ENCODE peak calls at places on chromosomes 3 and 15, in eight cellular contexts. One of them, this sample, is unnamed.

GRCh38 chr3:122299872-122300460 is 25.1 kb upstream of the CSTA start:
- DNase-seq in fibroblast of lung: no peak
- DNase-seq in colonic mucosa: peak; percentile 40
- DNase-seq in adrenal gland: no peak
- DNase-seq in brain microvascular endothelial cell: peak; percentile 47
- DNase-seq in uterus: no peak
- DNase-seq in spleen: no peak
- DNase-seq in neural progenitor cell: peak; percentile 38
- DNase-seq in this sample: no peak

GRCh38 chr3:101521251-101521701 is 8.3 kb upstream of the SENP7 start:
- DNase-seq in fibroblast of lung: no peak
- DNase-seq in colonic mucosa: no peak
- DNase-seq in adrenal gland: no peak
- DNase-seq in brain microvascular endothelial cell: no peak
- DNase-seq in uterus: no peak
- DNase-seq in spleen: no peak
- DNase-seq in neural progenitor cell: no peak
- DNase-seq in this sample: no peak

GRCh38 chr15:90845201-90845949 is 23.0 kb upstream of the FURIN start:
- DNase-seq in fibroblast of lung: peak; percentile 87
- DNase-seq in colonic mucosa: no peak
- DNase-seq in adrenal gland: peak; percentile 33
- DNase-seq in brain microvascular endothelial cell: peak; percentile 81
- DNase-seq in uterus: no peak
- DNase-seq in spleen: peak; percentile 81
- DNase-seq in neural progenitor cell: no peak
- DNase-seq in this sample: no peak

GRCh38 chr3:32431481-32431880 is 39.8 kb downstream of the CMTM7 start:
- DNase-seq in fibroblast of lung: no peak
- DNase-seq in colonic mucosa: peak; percentile 7
- DNase-seq in adrenal gland: no peak
- DNase-seq in brain microvascular endothelial cell: no peak
- DNase-seq in uterus: no peak
- DNase-seq in spleen: no peak
- DNase-seq in neural progenitor cell: no peak
- DNase-seq in this sample: peak; percentile 68

GRCh38 chr3:184015381-184016019 is 2.2 kb downstream of the ABCC5 start:
- DNase-seq in fibroblast of lung: no peak
- DNase-seq in colonic mucosa: no peak
- DNase-seq in adrenal gland: no peak
- DNase-seq in brain microvascular endothelial cell: no peak
- DNase-seq in uterus: no peak
- DNase-seq in spleen: no peak
- DNase-seq in neural progenitor cell: no peak
- DNase-seq in this sample: no peak

GRCh38 chr15:70251246-70251990 is 153.7 kb upstream of the TLE3 start:
- DNase-seq in fibroblast of lung: no peak
- DNase-seq in colonic mucosa: no peak
- DNase-seq in adrenal gland: no peak
- DNase-seq in brain microvascular endothelial cell: no peak
- DNase-seq in uterus: no peak
- DNase-seq in spleen: peak; percentile 69
- DNase-seq in neural progenitor cell: no peak
- DNase-seq in this sample: no peak

GRCh38 chr3:184155644-184156521 is 706 bp downstream of the DVL3 start:
- DNase-seq in fibroblast of lung: peak; percentile 42
- DNase-seq in colonic mucosa: peak; percentile 50
- DNase-seq in adrenal gland: peak; percentile 51
- DNase-seq in brain microvascular endothelial cell: no peak
- DNase-seq in uterus: no peak
- DNase-seq in spleen: peak; percentile 90
- DNase-seq in neural progenitor cell: peak; percentile 62
- DNase-seq in this sample: no peak

GRCh38 chr3:42843730-42844713 is 31.7 kb downstream of the CYP8B1 start:
- DNase-seq in fibroblast of lung: no peak
- DNase-seq in colonic mucosa: no peak
- DNase-seq in adrenal gland: peak; percentile 51
- DNase-seq in brain microvascular endothelial cell: no peak
- DNase-seq in uterus: peak; percentile 40
- DNase-seq in spleen: no peak
- DNase-seq in neural progenitor cell: no peak
- DNase-seq in this sample: no peak

GRCh38 chr3:35437381-35437780 is 201.9 kb upstream of the ARPP21 start:
- DNase-seq in fibroblast of lung: no peak
- DNase-seq in colonic mucosa: no peak
- DNase-seq in adrenal gland: no peak
- DNase-seq in brain microvascular endothelial cell: no peak
- DNase-seq in uterus: no peak
- DNase-seq in spleen: no peak
- DNase-seq in neural progenitor cell: no peak
- DNase-seq in this sample: no peak

GRCh38 chr15:69244798-69245197 is 53.9 kb upstream of the PAQR5 start:
- DNase-seq in fibroblast of lung: peak; percentile 9
- DNase-seq in colonic mucosa: no peak
- DNase-seq in adrenal gland: no peak
- DNase-seq in brain microvascular endothelial cell: no peak
- DNase-seq in uterus: no peak
- DNase-seq in spleen: no peak
- DNase-seq in neural progenitor cell: no peak
- DNase-seq in this sample: no peak

GRCh38 chr3:128550471-128551126 is 57.6 kb upstream of the GATA2 start:
- DNase-seq in fibroblast of lung: no peak
- DNase-seq in colonic mucosa: no peak
- DNase-seq in adrenal gland: no peak
- DNase-seq in brain microvascular endothelial cell: no peak
- DNase-seq in uterus: no peak
- DNase-seq in spleen: no peak
- DNase-seq in neural progenitor cell: no peak
- DNase-seq in this sample: peak; percentile 87

GRCh38 chr3:71189480-71189879 is 394.0 kb downstream of the FOXP1 start:
- DNase-seq in fibroblast of lung: peak; percentile 73
- DNase-seq in colonic mucosa: no peak
- DNase-seq in adrenal gland: no peak
- DNase-seq in brain microvascular endothelial cell: no peak
- DNase-seq in uterus: no peak
- DNase-seq in spleen: no peak
- DNase-seq in neural progenitor cell: no peak
- DNase-seq in this sample: no peak

GRCh38 chr15:67880651-67881182 is 40.9 kb upstream of the RNU6-1 start:
- DNase-seq in fibroblast of lung: peak; percentile 47
- DNase-seq in colonic mucosa: no peak
- DNase-seq in adrenal gland: no peak
- DNase-seq in brain microvascular endothelial cell: no peak
- DNase-seq in uterus: no peak
- DNase-seq in spleen: no peak
- DNase-seq in neural progenitor cell: no peak
- DNase-seq in this sample: peak; percentile 87

GRCh38 chr3:76367281-76367680 is 581.9 kb upstream of the ZNF717 start:
- DNase-seq in fibroblast of lung: peak; percentile 45
- DNase-seq in colonic mucosa: no peak
- DNase-seq in adrenal gland: no peak
- DNase-seq in brain microvascular endothelial cell: peak; percentile 86
- DNase-seq in uterus: no peak
- DNase-seq in spleen: no peak
- DNase-seq in neural progenitor cell: no peak
- DNase-seq in this sample: no peak

GRCh38 chr3:67876261-67876660 is 221.8 kb upstream of the SUCLG2 start:
- DNase-seq in fibroblast of lung: no peak
- DNase-seq in colonic mucosa: no peak
- DNase-seq in adrenal gland: no peak
- DNase-seq in brain microvascular endothelial cell: no peak
- DNase-seq in uterus: no peak
- DNase-seq in spleen: no peak
- DNase-seq in neural progenitor cell: no peak
- DNase-seq in this sample: no peak

GRCh38 chr3:48400824-48401433 is 28.9 kb downstream of the FBXW12 start:
- DNase-seq in fibroblast of lung: peak; percentile 40
- DNase-seq in colonic mucosa: peak; percentile 66
- DNase-seq in adrenal gland: peak; percentile 61
- DNase-seq in brain microvascular endothelial cell: peak; percentile 22
- DNase-seq in uterus: peak; percentile 48
- DNase-seq in spleen: peak; percentile 77
- DNase-seq in neural progenitor cell: peak; percentile 70
- DNase-seq in this sample: no peak

GRCh38 chr3:9623148-9623547 is 26.2 kb upstream of the MTMR14 start:
- DNase-seq in fibroblast of lung: peak; percentile 4
- DNase-seq in colonic mucosa: no peak
- DNase-seq in adrenal gland: no peak
- DNase-seq in brain microvascular endothelial cell: peak; percentile 5
- DNase-seq in uterus: no peak
- DNase-seq in spleen: no peak
- DNase-seq in neural progenitor cell: no peak
- DNase-seq in this sample: no peak

GRCh38 chr15:61974759-61975158 is 85.5 kb downstream of the VPS13C start:
- DNase-seq in fibroblast of lung: peak; percentile 3
- DNase-seq in colonic mucosa: no peak
- DNase-seq in adrenal gland: no peak
- DNase-seq in brain microvascular endothelial cell: no peak
- DNase-seq in uterus: no peak
- DNase-seq in spleen: no peak
- DNase-seq in neural progenitor cell: no peak
- DNase-seq in this sample: no peak

GRCh38 chr3:160784853-160785252 is 28.8 kb downstream of the PPM1L start:
- DNase-seq in fibroblast of lung: no peak
- DNase-seq in colonic mucosa: peak; percentile 34
- DNase-seq in adrenal gland: no peak
- DNase-seq in brain microvascular endothelial cell: no peak
- DNase-seq in uterus: no peak
- DNase-seq in spleen: no peak
- DNase-seq in neural progenitor cell: no peak
- DNase-seq in this sample: no peak

GRCh38 chr3:13012228-13012691 is 61.0 kb downstream of the IQSEC1 start:
- DNase-seq in fibroblast of lung: no peak
- DNase-seq in colonic mucosa: peak; percentile 51
- DNase-seq in adrenal gland: peak; percentile 87
- DNase-seq in brain microvascular endothelial cell: no peak
- DNase-seq in uterus: no peak
- DNase-seq in spleen: peak; percentile 94
- DNase-seq in neural progenitor cell: no peak
- DNase-seq in this sample: no peak

GRCh38 chr3:150790621-150791020 is 27.7 kb upstream of the SIAH2 start:
- DNase-seq in fibroblast of lung: no peak
- DNase-seq in colonic mucosa: no peak
- DNase-seq in adrenal gland: no peak
- DNase-seq in brain microvascular endothelial cell: no peak
- DNase-seq in uterus: no peak
- DNase-seq in spleen: no peak
- DNase-seq in neural progenitor cell: no peak
- DNase-seq in this sample: no peak

GRCh38 chr15:73325191-73325980 is 43.4 kb downstream of the HCN4 start:
- DNase-seq in fibroblast of lung: no peak
- DNase-seq in colonic mucosa: no peak
- DNase-seq in adrenal gland: no peak
- DNase-seq in brain microvascular endothelial cell: no peak
- DNase-seq in uterus: no peak
- DNase-seq in spleen: peak; percentile 54
- DNase-seq in neural progenitor cell: no peak
- DNase-seq in this sample: no peak

GRCh38 chr3:156626104-156626503 is 48.3 kb upstream of the TIPARP start:
- DNase-seq in fibroblast of lung: peak; percentile 49
- DNase-seq in colonic mucosa: no peak
- DNase-seq in adrenal gland: no peak
- DNase-seq in brain microvascular endothelial cell: no peak
- DNase-seq in uterus: no peak
- DNase-seq in spleen: no peak
- DNase-seq in neural progenitor cell: no peak
- DNase-seq in this sample: no peak

GRCh38 chr3:107487490-107487889 is 35.3 kb upstream of the BBX start:
- DNase-seq in fibroblast of lung: peak; percentile 6
- DNase-seq in colonic mucosa: no peak
- DNase-seq in adrenal gland: no peak
- DNase-seq in brain microvascular endothelial cell: no peak
- DNase-seq in uterus: no peak
- DNase-seq in spleen: no peak
- DNase-seq in neural progenitor cell: no peak
- DNase-seq in this sample: no peak
- H3K27ac ChIP-seq in fibroblast of lung: no peak overlapping the region
- H3K27ac ChIP-seq in colonic mucosa: no peak overlapping the region
- H3K27ac ChIP-seq in adrenal gland: no peak overlapping the region
- H3K27ac ChIP-seq in brain microvascular endothelial cell: no peak overlapping the region
- H3K27ac ChIP-seq in uterus: no peak overlapping the region
- H3K27ac ChIP-seq in spleen: no peak overlapping the region
- H3K27ac ChIP-seq in neural progenitor cell: no peak overlapping the region
- H3K27ac ChIP-seq in this sample: no peak overlapping the region

DNA sequence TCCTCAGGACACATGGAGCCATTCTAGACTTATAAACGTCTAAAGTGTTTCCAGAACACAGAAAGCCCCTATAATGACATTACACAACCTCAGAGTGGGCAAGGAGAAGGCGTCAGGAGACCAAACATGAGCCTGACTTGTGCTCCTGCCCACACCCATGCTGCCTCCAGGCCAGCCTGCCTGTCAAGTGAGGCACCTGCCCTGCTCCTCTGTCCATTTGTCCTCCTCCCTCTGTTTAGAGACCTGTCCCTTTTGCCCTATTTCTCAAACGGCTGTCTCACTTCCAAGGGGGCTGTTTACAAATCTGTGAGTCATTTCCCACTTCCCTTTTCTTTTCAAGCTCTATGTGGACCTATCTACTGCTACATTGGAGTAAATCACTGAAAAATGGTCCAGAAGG is 21.0 kb downstream of the ZDHHC3 start:
- DNase-seq in fibroblast of lung: peak; percentile 20
- DNase-seq in colonic mucosa: no peak
- DNase-seq in adrenal gland: no peak
- DNase-seq in brain microvascular endothelial cell: no peak
- DNase-seq in uterus: no peak
- DNase-seq in spleen: no peak
- DNase-seq in neural progenitor cell: no peak
- DNase-seq in this sample: no peak
- H3K27ac ChIP-seq in fibroblast of lung: no peak overlapping the region
- H3K27ac ChIP-seq in colonic mucosa: no peak overlapping the region
- H3K27ac ChIP-seq in adrenal gland: no peak overlapping the region
- H3K27ac ChIP-seq in brain microvascular endothelial cell: no peak overlapping the region
- H3K27ac ChIP-seq in uterus: no peak overlapping the region
- H3K27ac ChIP-seq in spleen: peak overlapping the region; percentile 72
- H3K27ac ChIP-seq in neural progenitor cell: no peak overlapping the region
- H3K27ac ChIP-seq in this sample: no peak overlapping the region

GRCh38 chr3:66450389-66451022 is 50.3 kb downstream of the LRIG1 start:
- DNase-seq in fibroblast of lung: peak; percentile 81
- DNase-seq in colonic mucosa: peak; percentile 81
- DNase-seq in adrenal gland: peak; percentile 57
- DNase-seq in brain microvascular endothelial cell: no peak
- DNase-seq in uterus: peak; percentile 80
- DNase-seq in spleen: no peak
- DNase-seq in neural progenitor cell: no peak
- DNase-seq in this sample: no peak
- H3K27ac ChIP-seq in fibroblast of lung: no peak overlapping the region
- H3K27ac ChIP-seq in colonic mucosa: peak overlapping the region; percentile 48
- H3K27ac ChIP-seq in adrenal gland: no peak overlapping the region
- H3K27ac ChIP-seq in brain microvascular endothelial cell: no peak overlapping the region
- H3K27ac ChIP-seq in uterus: peak overlapping the region; percentile 55
- H3K27ac ChIP-seq in spleen: no peak overlapping the region
- H3K27ac ChIP-seq in neural progenitor cell: no peak overlapping the region
- H3K27ac ChIP-seq in this sample: peak overlapping the region; percentile 79

GRCh38 chr3:142649996-142650693 is 54.0 kb downstream of the PLS1 start:
- DNase-seq in fibroblast of lung: peak; percentile 29
- DNase-seq in colonic mucosa: no peak
- DNase-seq in adrenal gland: no peak
- DNase-seq in brain microvascular endothelial cell: no peak
- DNase-seq in uterus: no peak
- DNase-seq in spleen: no peak
- DNase-seq in neural progenitor cell: no peak
- DNase-seq in this sample: no peak
- H3K27ac ChIP-seq in fibroblast of lung: no peak overlapping the region
- H3K27ac ChIP-seq in colonic mucosa: peak overlapping the region; percentile 59
- H3K27ac ChIP-seq in adrenal gland: no peak overlapping the region
- H3K27ac ChIP-seq in brain microvascular endothelial cell: no peak overlapping the region
- H3K27ac ChIP-seq in uterus: no peak overlapping the region
- H3K27ac ChIP-seq in spleen: no peak overlapping the region
- H3K27ac ChIP-seq in neural progenitor cell: no peak overlapping the region
- H3K27ac ChIP-seq in this sample: no peak overlapping the region